ENCODE peak calls at places on chromosomes 12 and 14, in four cellular contexts. One of them, this sample, is unnamed.
A peak's percentile ranks its signal among the peaks of the same experiment; 100 is the strongest.

GRCh38 chr12:13941258-13942249 is 39.8 kb downstream of the GRIN2B start:
- DNase-seq in T-helper 2 cell: no peak
- DNase-seq in NCI-H460: peak; percentile 41
- DNase-seq in AG04449: no peak
- DNase-seq in this sample: no peak

GRCh38 chr12:58225067-58225877 is 283.9 kb downstream of the ATP23 start:
- DNase-seq in T-helper 2 cell: no peak
- DNase-seq in NCI-H460: no peak
- DNase-seq in AG04449: no peak
- DNase-seq in this sample: no peak

GRCh38 chr12:45577844-45578399 is 151.6 kb upstream of the ARID2 start:
- DNase-seq in T-helper 2 cell: no peak
- DNase-seq in NCI-H460: no peak
- DNase-seq in AG04449: no peak
- DNase-seq in this sample: no peak

GRCh38 chr12:21428241-21428640 is 9.2 kb upstream of the PYROXD1 start:
- DNase-seq in T-helper 2 cell: no peak
- DNase-seq in NCI-H460: no peak
- DNase-seq in AG04449: no peak
- DNase-seq in this sample: no peak

GRCh38 chr12:106791531-106791930 is 17.0 kb downstream of the RIC8B start:
- DNase-seq in T-helper 2 cell: no peak
- DNase-seq in NCI-H460: no peak
- DNase-seq in AG04449: no peak
- DNase-seq in this sample: no peak

GRCh38 chr12:20272801-20273200 is 95.5 kb upstream of the PDE3A start:
- DNase-seq in T-helper 2 cell: no peak
- DNase-seq in NCI-H460: no peak
- DNase-seq in AG04449: no peak
- DNase-seq in this sample: no peak

GRCh38 chr12:2891240-2892053 is 756 bp downstream of the TULP3 start:
- DNase-seq in T-helper 2 cell: no peak
- DNase-seq in NCI-H460: peak; percentile 7
- DNase-seq in AG04449: no peak
- DNase-seq in this sample: peak; percentile 20

GRCh38 chr12:94560416-94561221 is 89.7 kb downstream of the TMCC3 start:
- DNase-seq in T-helper 2 cell: no peak
- DNase-seq in NCI-H460: no peak
- DNase-seq in AG04449: no peak
- DNase-seq in this sample: no peak

GRCh38 chr12:95216704-95217376 is 427 bp downstream of the FGD6 start:
- DNase-seq in T-helper 2 cell: no peak
- DNase-seq in NCI-H460: no peak
- DNase-seq in AG04449: no peak
- DNase-seq in this sample: no peak

GRCh38 chr12:115801826-115802225 is 475.7 kb downstream of the MED13L start:
- DNase-seq in T-helper 2 cell: no peak
- DNase-seq in NCI-H460: no peak
- DNase-seq in AG04449: no peak
- DNase-seq in this sample: no peak

GRCh38 chr14:56333361-56334279 is 215.4 kb downstream of the PELI2 start:
- DNase-seq in T-helper 2 cell: no peak
- DNase-seq in NCI-H460: peak; percentile 58
- DNase-seq in AG04449: no peak
- DNase-seq in this sample: no peak

GRCh38 chr12:124551268-124552144 is 15.9 kb downstream of the NCOR2 start:
- DNase-seq in T-helper 2 cell: no peak
- DNase-seq in NCI-H460: no peak
- DNase-seq in AG04449: no peak
- DNase-seq in this sample: no peak

GRCh38 chr12:42010715-42011114 is 134.0 kb downstream of the GXYLT1 start:
- DNase-seq in T-helper 2 cell: no peak
- DNase-seq in NCI-H460: no peak
- DNase-seq in AG04449: no peak
- DNase-seq in this sample: no peak

GRCh38 chr14:34693228-34693939 is 21.0 kb downstream of the CFL2 start:
- DNase-seq in T-helper 2 cell: no peak
- DNase-seq in NCI-H460: no peak
- DNase-seq in AG04449: no peak
- DNase-seq in this sample: no peak

GRCh38 chr12:70919597-70920035 is 922 bp downstream of the PTPRR start:
- DNase-seq in T-helper 2 cell: no peak
- DNase-seq in NCI-H460: peak; percentile 2
- DNase-seq in AG04449: no peak
- DNase-seq in this sample: no peak